ENCODE peak calls at places on chromosomes 16 and 17, in four cellular contexts. D, A, F and C are unnamed samples.
A peak's percentile ranks its signal among the peaks of the same experiment; 100 is the strongest.

GRCh38 chr16:24070851-24071250 is 185.3 kb upstream of the CACNG3 start:
- DNase-seq in D (peak; percentile 29), A (peak; percentile 83), F (peak; percentile 9), C (peak; percentile 67)

GRCh38 chr17:27782791-27783206 is 17.5 kb downstream of the NOS2 start:
- DNase-seq in D (no peak), A (no peak), F (no peak), C (peak; percentile 52)

GRCh38 chr17:49240619-49241018 is 10.0 kb upstream of the PHOSPHO1 start:
- DNase-seq in D (no peak), A (no peak), F (no peak), C (no peak)

GRCh38 chr17:80826955-80827645 is 164.5 kb upstream of the CHMP6 start:
- DNase-seq in D (no peak), A (no peak), F (no peak), C (peak; percentile 73)

GRCh38 chr16:371729-372521 is 1.6 kb upstream of the MRPL28 start:
- DNase-seq in D (no peak), A (no peak), F (no peak), C (no peak)

GRCh38 chr17:1197379-1197778 is 17.6 kb upstream of the ABR start:
- DNase-seq in D (no peak), A (no peak), F (no peak), C (no peak)

GRCh38 chr16:66028505-66029216 is 337.8 kb upstream of the CDH5 start:
- DNase-seq in D (no peak), A (no peak), F (no peak), C (no peak)

GRCh38 chr17:29568331-29569244 is at the start of gene TP53I13:
- DNase-seq in D (peak; percentile 51), A (peak; percentile 96), F (no peak), C (peak; percentile 96)

GRCh38 chr17:77419547-77420475 is 279.0 kb downstream of the SEC14L1 start:
- DNase-seq in D (peak; percentile 24), A (peak; percentile 64), F (no peak), C (peak; percentile 84)

GRCh38 chr16:10371592-10371991 is 14.3 kb upstream of the ATF7IP2 start:
- DNase-seq in D (no peak), A (no peak), F (no peak), C (no peak)

GRCh38 chr17:29933379-29933778 is 3.4 kb upstream of the SSH2 start:
- DNase-seq in D (peak; percentile 52), A (no peak), F (no peak), C (no peak)

GRCh38 chr17:2137342-2138098 is 82.6 kb downstream of the HIC1 start:
- DNase-seq in D (no peak), A (no peak), F (peak; percentile 51), C (no peak)

GRCh38 chr17:43416998-43417891 is 18.5 kb downstream of the ARL4D start:
- DNase-seq in D (no peak), A (no peak), F (no peak), C (no peak)

GRCh38 chr17:17416007-17416399 is 60.8 kb upstream of the MED9 start:
- DNase-seq in D (peak; percentile 91), A (peak; percentile 84), F (peak; percentile 31), C (peak; percentile 66)

DNA sequence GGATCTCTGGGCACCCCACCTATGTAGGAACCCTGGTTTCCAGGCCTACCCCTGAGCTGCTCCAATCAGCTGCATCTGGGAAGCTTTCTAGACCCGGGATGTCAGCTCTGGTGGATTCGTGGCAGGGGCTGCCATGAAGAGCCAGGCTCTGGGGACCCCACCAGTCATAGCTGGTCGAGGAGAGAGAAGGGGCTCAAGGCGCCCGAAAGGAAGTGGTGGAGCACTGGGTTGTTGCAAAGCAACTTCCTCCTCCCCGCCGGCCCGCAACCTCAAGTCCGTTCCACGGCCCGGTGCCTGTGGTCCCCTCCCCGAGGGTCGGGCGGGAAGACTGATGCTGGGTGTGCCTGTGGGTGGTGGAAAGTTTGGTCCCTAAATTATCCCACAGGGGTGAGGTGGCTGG is 10.2 kb downstream of the TBKBP1 start:
- DNase-seq in D (no peak), A (no peak), F (no peak), C (no peak)
- TF ChIP-seq GABPA in D (no peak), A (no peak), F (no peak), C (no peak)

GRCh38 chr17:55448681-55449080 is 27.0 kb upstream of the MMD start:
- DNase-seq in D (no peak), A (no peak), F (no peak), C (no peak)

GRCh38 chr17:55450232-55450631 is 28.6 kb upstream of the MMD start:
- DNase-seq in D (no peak), A (no peak), F (no peak), C (no peak)

GRCh38 chr17:55444471-55445441 is 23.1 kb upstream of the MMD start:
- DNase-seq in D (peak; percentile 91), A (no peak), F (no peak), C (no peak)

GRCh38 chr17:55443904-55444303 is 22.3 kb upstream of the MMD start:
- DNase-seq in D (no peak), A (no peak), F (no peak), C (no peak)

GRCh38 chr17:55446581-55447205 is 25.1 kb upstream of the MMD start:
- DNase-seq in D (peak; percentile 100), A (no peak), F (no peak), C (no peak)
- TF ChIP-seq REST in D (peak; percentile 61), A (no peak), F (no peak), C (no peak)

GRCh38 chr16:20906225-20906870 is 5.8 kb downstream of the LYRM1 start:
- DNase-seq in D (no peak), A (no peak), F (no peak), C (no peak)
- H3K9ac ChIP-seq in D (no peak overlapping the region), A (no peak overlapping the region), F (no peak overlapping the region), C (peak overlapping the region; percentile 26)

DNA sequence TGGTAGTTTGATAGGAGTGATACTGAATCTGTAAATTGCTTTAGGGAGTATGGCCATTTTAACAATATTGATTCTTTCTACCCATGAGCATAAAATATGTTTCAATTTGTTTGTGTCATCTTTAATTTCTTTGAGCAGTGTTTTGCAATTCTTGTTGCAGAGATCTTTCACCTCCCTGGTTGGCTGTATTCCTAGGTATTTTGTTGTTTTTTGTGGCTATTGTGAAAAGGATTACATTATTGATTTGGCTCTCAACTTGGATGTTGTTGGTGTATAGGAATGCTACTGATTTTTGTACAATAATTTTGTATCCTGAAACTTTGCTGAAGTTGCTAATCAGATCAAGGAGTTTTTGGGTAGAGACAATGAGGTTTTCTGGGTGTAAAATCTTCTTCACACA is 3.2 kb downstream of the KRTAP9-9 start:
- DNase-seq in D (no peak), A (no peak), F (no peak), C (no peak)
- TF ChIP-seq GABPA in D (no peak), A (no peak), F (no peak), C (no peak)

DNA sequence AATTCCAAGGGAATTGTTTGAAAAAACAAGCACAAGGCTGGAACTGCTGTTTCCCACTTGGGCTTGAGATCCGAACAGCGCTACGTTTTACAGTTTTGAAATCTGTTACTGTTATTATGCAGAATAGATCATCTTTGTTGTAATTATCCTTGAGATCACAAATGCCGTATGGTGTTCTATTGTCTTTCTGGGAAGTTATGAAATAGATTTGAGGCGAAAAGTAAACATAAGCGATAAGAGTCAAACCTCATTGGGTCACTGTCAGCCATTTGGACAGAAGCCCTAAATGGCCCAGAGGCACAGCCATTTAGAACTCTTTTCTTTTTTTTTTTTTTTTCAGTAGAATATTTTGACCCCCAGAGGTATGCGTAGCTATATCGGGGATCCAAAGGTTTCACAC is 223.2 kb downstream of the IRX3 start:
- DNase-seq in D (no peak), A (no peak), F (no peak), C (no peak)
- TF ChIP-seq REST in D (no peak), A (no peak), F (no peak), C (no peak)